ENCODE peak calls at places on chromosomes 7 and 10, in four cellular contexts. O is HepG2, W is A549, N is WTC11. D is an unnamed sample.

GRCh38 chr7:46170792-46171191 is 249.7 kb upstream of the IGFBP3 start:
- DNase-seq in O (no peak), W (no peak), N (no peak), D (no peak)

GRCh38 chr10:93837783-93838677 is 55.7 kb upstream of the SLC35G1 start:
- DNase-seq in O (no peak), W (no peak), N (no peak), D (no peak)

GRCh38 chr10:70584941-70585544 is 17.5 kb downstream of the PRF1 start:
- DNase-seq in O (peak; percentile 36), W (no peak), N (peak; percentile 74), D (peak; percentile 15)

GRCh38 chr10:79189853-79190435 is 121.2 kb downstream of the ZMIZ1 start:
- DNase-seq in O (no peak), W (no peak), N (no peak), D (no peak)

GRCh38 chr7:3176112-3176836 is 124.8 kb upstream of the SDK1 start:
- DNase-seq in O (no peak), W (no peak), N (no peak), D (no peak)

GRCh38 chr7:40530292-40530691 is 395.5 kb downstream of the SUGCT start:
- DNase-seq in O (no peak), W (no peak), N (no peak), D (no peak)

GRCh38 chr10:86661161-86662025 is 6.9 kb upstream of the LDB3 start:
- DNase-seq in O (no peak), W (no peak), N (peak; percentile 7), D (no peak)

GRCh38 chr10:85642421-85643170 is 724.0 kb downstream of the GRID1 start:
- DNase-seq in O (peak; percentile 65), W (peak; percentile 74), N (no peak), D (peak; percentile 66)

GRCh38 chr7:25059576-25059975 is 65.5 kb downstream of the CYCS start:
- DNase-seq in O (no peak), W (no peak), N (no peak), D (no peak)

GRCh38 chr10:60200012-60200681 is 189.5 kb downstream of the ANK3 start:
- DNase-seq in O (no peak), W (no peak), N (no peak), D (no peak)

GRCh38 chr10:96719850-96720421 is 378 bp downstream of the PIK3AP1 start:
- DNase-seq in O (peak; percentile 16), W (peak; percentile 57), N (peak; percentile 84), D (no peak)

GRCh38 chr10:27713906-27714305 is 31.7 kb downstream of the MKX start:
- DNase-seq in O (no peak), W (no peak), N (no peak), D (no peak)

GRCh38 chr7:148535227-148535626 is 55.3 kb upstream of the C7orf33 start:
- DNase-seq in O (no peak), W (no peak), N (no peak), D (no peak)

GRCh38 chr7:27515933-27516332 is 146.8 kb downstream of the HIBADH start:
- DNase-seq in O (no peak), W (no peak), N (no peak), D (no peak)

GRCh38 chr7:108348913-108349312 is 107.3 kb downstream of the NRCAM start:
- DNase-seq in O (no peak), W (peak; percentile 28), N (no peak), D (no peak)

GRCh38 chr7:926061-927030 is 28.1 kb downstream of the ADAP1 start:
- DNase-seq in O (peak; percentile 91), W (no peak), N (peak; percentile 9), D (no peak)

GRCh38 chr10:113540845-113541553 is 11.9 kb upstream of the HABP2 start:
- DNase-seq in O (peak; percentile 68), W (no peak), N (no peak), D (no peak)

GRCh38 chr7:39539816-39540215 is 26.4 kb upstream of the YAE1 start:
- DNase-seq in O (peak; percentile 32), W (no peak), N (no peak), D (no peak)

GRCh38 chr10:120034236-120034635 is 141.7 kb downstream of the SEC23IP start:
- DNase-seq in O (no peak), W (no peak), N (no peak), D (no peak)

GRCh38 chr10:70891636-70892035 is 3.3 kb upstream of the PCBD1 start:
- DNase-seq in O (no peak), W (no peak), N (no peak), D (peak; percentile 36)

GRCh38 chr7:6578114-6579084 is 1.1 kb downstream of the ZDHHC4 start:
- DNase-seq in O (peak; percentile 99), W (peak; percentile 41), N (no peak), D (no peak)

GRCh38 chr7:25946181-25946580 is 205.8 kb upstream of the NFE2L3 start:
- DNase-seq in O (no peak), W (no peak), N (no peak), D (no peak)

GRCh38 chr10:35870665-35871310 is 228.7 kb upstream of the FZD8 start:
- DNase-seq in O (no peak), W (no peak), N (no peak), D (peak; percentile 40)

DNA sequence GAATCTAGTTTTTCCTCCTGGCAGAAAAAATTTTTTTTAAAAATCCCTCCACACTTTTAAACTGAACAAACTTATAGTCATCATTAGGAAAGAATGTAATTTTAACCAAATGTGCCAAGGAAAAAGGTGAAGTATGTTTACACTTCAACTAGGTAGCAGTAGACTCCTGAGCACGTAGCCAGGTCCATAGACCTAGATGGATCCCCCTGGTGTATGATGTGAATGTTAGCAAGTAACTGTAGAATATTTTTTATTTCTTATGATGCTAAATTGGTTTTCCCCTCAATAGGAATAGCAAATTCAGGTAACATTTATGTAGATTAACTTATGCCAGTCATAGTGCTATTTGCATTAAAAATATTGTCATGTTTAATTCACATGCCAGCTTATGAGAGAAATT is 19.6 kb downstream of the CABCOCO1 start:
- DNase-seq in O (no peak), W (peak; percentile 8), N (no peak), D (no peak)
- TF ChIP-seq CTCF in O (no peak), W (no peak), N (no peak), D (no peak)

DNA sequence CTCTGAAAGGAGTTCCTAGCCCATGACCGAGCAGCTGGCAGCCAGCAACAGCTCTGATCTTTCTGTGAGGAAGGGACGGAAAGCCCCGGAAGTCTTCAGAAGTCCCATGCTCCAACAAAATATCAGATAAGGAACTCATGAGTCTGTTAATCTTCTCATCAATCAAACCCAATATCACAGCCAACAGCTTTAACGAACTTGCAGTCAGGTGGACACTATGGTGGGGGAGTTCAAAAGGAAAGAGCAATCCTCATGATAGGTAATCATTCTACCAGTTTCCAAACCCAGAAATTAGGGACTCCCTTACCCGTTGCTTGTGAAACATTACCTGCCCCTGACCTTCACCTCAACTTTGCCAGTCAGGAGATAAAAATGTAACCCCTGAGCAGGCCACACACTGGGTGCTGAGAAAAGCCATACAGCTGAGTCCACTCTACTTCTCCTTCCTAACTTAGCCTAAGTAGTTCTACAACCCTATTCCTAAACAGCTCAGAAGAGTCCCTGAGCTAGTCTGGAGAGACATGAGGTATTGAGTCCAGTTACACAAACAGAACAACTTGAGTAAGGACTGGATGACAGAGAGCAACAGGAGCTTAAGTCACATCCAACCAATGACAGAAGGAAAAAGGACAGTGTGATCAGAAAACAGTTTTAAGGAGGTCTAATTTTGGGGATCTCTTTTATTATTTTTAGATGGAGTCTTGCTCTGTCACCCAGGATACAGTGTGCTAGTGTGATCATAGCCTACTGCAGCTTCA is 2.2 kb downstream of the NDST2 start:
- DNase-seq in O (no peak), W (no peak), N (no peak), D (no peak)
- TF ChIP-seq JUN in O (no peak), W (no peak), N (no peak), D (no peak)

GRCh38 chr10:34081948-34082347 is 733.1 kb downstream of the PARD3 start:
- DNase-seq in O (peak; percentile 9), W (no peak), N (no peak), D (no peak)
- TF ChIP-seq CTCF in O (peak; percentile 57), W (no peak), N (no peak), D (peak; percentile 27)

DNA sequence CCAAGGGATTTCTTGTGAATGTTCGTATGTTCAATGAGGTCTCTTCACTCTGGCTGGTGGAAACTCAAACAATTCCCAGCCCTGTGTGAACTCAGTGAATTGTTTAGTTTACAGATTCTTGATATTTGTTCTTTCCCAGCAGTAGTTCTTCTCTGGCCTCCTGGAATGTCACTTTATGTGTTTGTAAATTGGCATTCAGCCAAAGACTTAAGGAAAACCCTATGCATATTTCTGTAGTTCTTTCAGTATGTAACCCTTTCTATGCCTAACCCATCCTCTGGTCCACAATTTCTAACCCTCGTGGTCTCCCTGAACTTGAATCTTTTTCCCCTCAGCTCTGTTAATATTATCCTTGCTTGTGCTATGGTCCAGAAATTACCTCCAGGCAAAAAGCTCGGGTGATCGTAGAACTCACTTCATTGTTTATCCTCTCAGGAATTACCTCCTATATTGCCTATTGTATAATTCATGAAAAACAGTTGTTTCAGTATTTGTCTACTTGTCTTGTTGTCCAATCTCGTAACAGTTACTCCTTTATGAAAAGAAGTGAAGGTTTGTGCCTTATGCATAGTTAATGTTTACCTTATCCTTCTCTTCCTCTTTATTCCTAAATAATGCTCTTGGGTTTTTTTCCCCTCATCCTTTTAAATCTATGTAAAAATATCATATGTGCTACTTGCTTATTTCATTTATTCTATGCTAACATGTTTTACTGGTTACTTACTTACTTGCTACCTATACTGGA is 23.7 kb upstream of the AGR3 start:
- DNase-seq in O (peak; percentile 52), W (no peak), N (no peak), D (peak; percentile 37)
- TF ChIP-seq JUN in O (no peak), W (peak; percentile 54), N (no peak), D (no peak)